ENCODE peak calls at places on chromosomes 1 and 21, in four cellular contexts. One of them, this sample, is unnamed. For H3K4me1, the result is how much of the 10 kb centered on the place peaks cover.

GRCh38 chr1:22870201-22870871 is 102.3 kb downstream of the LACTBL1 start:
- DNase-seq in tibial nerve: no peak
- DNase-seq in left lung: no peak
- DNase-seq in CD8-positive, alpha-beta memory T cell: no peak
- DNase-seq in this sample: no peak

GRCh38 chr1:67855944-67856343 is 22.7 kb upstream of the GNG12 start:
- DNase-seq in tibial nerve: no peak
- DNase-seq in left lung: no peak
- DNase-seq in CD8-positive, alpha-beta memory T cell: no peak
- DNase-seq in this sample: no peak

GRCh38 chr1:109433322-109433721 is 7.1 kb upstream of the PSMA5 start:
- DNase-seq in tibial nerve: no peak
- DNase-seq in left lung: no peak
- DNase-seq in CD8-positive, alpha-beta memory T cell: no peak
- DNase-seq in this sample: no peak

GRCh38 chr1:180181996-180182675 is 27.5 kb downstream of the QSOX1 start:
- DNase-seq in tibial nerve: no peak
- DNase-seq in left lung: no peak
- DNase-seq in CD8-positive, alpha-beta memory T cell: no peak
- DNase-seq in this sample: no peak

GRCh38 chr1:26102046-26102925 is 9.3 kb upstream of the PDIK1L start:
- DNase-seq in tibial nerve: no peak
- DNase-seq in left lung: no peak
- DNase-seq in CD8-positive, alpha-beta memory T cell: no peak
- DNase-seq in this sample: no peak

GRCh38 chr1:165143437-165144065 is 213.0 kb downstream of the LMX1A start:
- DNase-seq in tibial nerve: no peak
- DNase-seq in left lung: no peak
- DNase-seq in CD8-positive, alpha-beta memory T cell: no peak
- DNase-seq in this sample: no peak

GRCh38 chr1:6776895-6777294 is 8.4 kb upstream of the CAMTA1 start:
- DNase-seq in tibial nerve: no peak
- DNase-seq in left lung: no peak
- DNase-seq in CD8-positive, alpha-beta memory T cell: no peak
- DNase-seq in this sample: no peak

GRCh38 chr1:36486436-36487335 is 4.0 kb upstream of the CSF3R start:
- DNase-seq in tibial nerve: peak
- DNase-seq in left lung: peak
- DNase-seq in CD8-positive, alpha-beta memory T cell: no peak
- DNase-seq in this sample: peak

GRCh38 chr21:41164981-41165650 is 2.8 kb upstream of the BACE2 start:
- DNase-seq in tibial nerve: peak
- DNase-seq in left lung: no peak
- DNase-seq in CD8-positive, alpha-beta memory T cell: no peak
- DNase-seq in this sample: no peak

GRCh38 chr1:107135466-107135865 is 5.4 kb upstream of the NTNG1 start:
- DNase-seq in tibial nerve: no peak
- DNase-seq in left lung: no peak
- DNase-seq in CD8-positive, alpha-beta memory T cell: no peak
- DNase-seq in this sample: no peak

GRCh38 chr1:209220048-209220524 is 363.4 kb upstream of the CAMK1G start:
- DNase-seq in tibial nerve: no peak
- DNase-seq in left lung: peak
- DNase-seq in CD8-positive, alpha-beta memory T cell: no peak
- DNase-seq in this sample: no peak

GRCh38 chr21:29798840-29799239 is 141.0 kb downstream of the GRIK1 start:
- DNase-seq in tibial nerve: no peak
- DNase-seq in left lung: no peak
- DNase-seq in CD8-positive, alpha-beta memory T cell: no peak
- DNase-seq in this sample: no peak

GRCh38 chr1:209416009-209416408 is 167.5 kb upstream of the CAMK1G start:
- DNase-seq in tibial nerve: no peak
- DNase-seq in left lung: no peak
- DNase-seq in CD8-positive, alpha-beta memory T cell: no peak
- DNase-seq in this sample: no peak

GRCh38 chr1:167629681-167630567 is at the start of gene RCSD1:
- DNase-seq in tibial nerve: no peak
- DNase-seq in left lung: peak
- DNase-seq in CD8-positive, alpha-beta memory T cell: peak
- DNase-seq in this sample: no peak

GRCh38 chr1:245673920-245674414 is 519.2 kb downstream of the KIF26B start:
- DNase-seq in tibial nerve: no peak
- DNase-seq in left lung: no peak
- DNase-seq in CD8-positive, alpha-beta memory T cell: no peak
- DNase-seq in this sample: no peak

GRCh38 chr1:2210786-2211185 is 16.2 kb upstream of the FAAP20 start:
- DNase-seq in tibial nerve: no peak
- DNase-seq in left lung: no peak
- DNase-seq in CD8-positive, alpha-beta memory T cell: no peak
- DNase-seq in this sample: no peak

GRCh38 chr21:36297938-36298572 is 21.9 kb upstream of the MORC3 start:
- DNase-seq in tibial nerve: peak
- DNase-seq in left lung: peak
- DNase-seq in CD8-positive, alpha-beta memory T cell: peak
- DNase-seq in this sample: peak

GRCh38 chr1:223346311-223346710 is 17.7 kb downstream of the SUSD4 start:
- DNase-seq in tibial nerve: no peak
- DNase-seq in left lung: no peak
- DNase-seq in CD8-positive, alpha-beta memory T cell: no peak
- DNase-seq in this sample: no peak

GRCh38 chr1:17605582-17606344 is 66.3 kb downstream of the ARHGEF10L start:
- DNase-seq in tibial nerve: peak
- DNase-seq in left lung: no peak
- DNase-seq in CD8-positive, alpha-beta memory T cell: no peak
- DNase-seq in this sample: no peak

GRCh38 chr1:48109390-48110009 is 112.3 kb upstream of the TRABD2B start:
- DNase-seq in tibial nerve: peak
- DNase-seq in left lung: no peak
- DNase-seq in CD8-positive, alpha-beta memory T cell: no peak
- DNase-seq in this sample: no peak

GRCh38 chr1:998905-999796 is 746 bp downstream of the HES4 start:
- DNase-seq in tibial nerve: no peak
- DNase-seq in left lung: peak
- DNase-seq in CD8-positive, alpha-beta memory T cell: peak
- DNase-seq in this sample: no peak

GRCh38 chr1:67314696-67315095 is 7.0 kb downstream of the IL12RB2 start:
- DNase-seq in tibial nerve: no peak
- DNase-seq in left lung: no peak
- DNase-seq in CD8-positive, alpha-beta memory T cell: no peak
- DNase-seq in this sample: no peak

GRCh38 chr1:41664861-41665640 is 180.6 kb upstream of the EDN2 start:
- DNase-seq in tibial nerve: no peak
- DNase-seq in left lung: no peak
- DNase-seq in CD8-positive, alpha-beta memory T cell: no peak
- DNase-seq in this sample: peak

GRCh38 chr1:29883986-29884385 is 647.7 kb downstream of the PTPRU start:
- DNase-seq in tibial nerve: no peak
- DNase-seq in left lung: no peak
- DNase-seq in CD8-positive, alpha-beta memory T cell: no peak
- DNase-seq in this sample: no peak

DNA sequence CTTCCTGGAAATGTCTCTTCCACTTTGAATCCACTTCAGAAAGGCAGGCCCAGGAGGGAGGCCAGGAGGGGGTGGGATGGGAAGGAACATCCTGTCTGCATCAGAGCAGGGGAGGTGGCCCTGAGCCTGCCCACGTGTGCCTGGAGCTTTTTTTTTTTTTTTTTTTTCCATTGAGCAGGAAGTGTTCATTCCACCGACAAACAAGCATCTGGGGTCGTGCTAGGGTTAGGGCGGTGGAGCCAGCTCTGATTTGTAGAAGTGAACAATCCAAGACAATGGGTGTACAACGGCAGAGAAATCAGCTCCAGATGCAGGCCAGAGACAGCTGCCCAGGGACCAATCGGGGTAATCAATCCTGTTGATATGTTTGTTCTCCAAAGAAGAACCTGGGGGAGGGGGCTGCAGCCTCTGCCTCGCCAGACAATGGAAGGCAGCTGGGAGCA is 93.3 kb downstream of the SSBP3 start:
- DNase-seq in tibial nerve: peak
- DNase-seq in left lung: no peak
- DNase-seq in CD8-positive, alpha-beta memory T cell: no peak
- DNase-seq in this sample: no peak
- H3K4me1 ChIP-seq in tibial nerve: under half
- H3K4me1 ChIP-seq in left lung: under half
- H3K4me1 ChIP-seq in CD8-positive, alpha-beta memory T cell: under half
- H3K4me1 ChIP-seq in this sample: under half

DNA sequence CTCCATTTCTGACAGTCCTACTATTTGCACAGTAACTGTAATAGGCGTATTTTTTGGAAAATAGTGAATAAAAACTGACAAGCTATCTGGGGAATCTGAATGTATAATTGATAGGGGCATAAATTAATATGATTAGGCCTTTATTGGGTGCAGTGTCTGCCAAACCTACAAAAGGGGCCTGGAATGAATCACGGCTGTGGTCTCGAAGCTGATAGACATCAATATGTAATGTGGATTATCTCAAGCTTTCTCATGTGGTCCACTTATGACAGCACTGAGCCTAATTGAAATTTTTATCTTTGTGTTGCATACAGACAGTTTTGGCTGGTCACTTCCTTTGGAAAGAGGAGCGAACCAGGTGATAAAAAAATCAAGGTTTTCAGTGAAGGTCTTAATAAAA is 450.4 kb downstream of the GPATCH2 start:
- DNase-seq in tibial nerve: no peak
- DNase-seq in left lung: no peak
- DNase-seq in CD8-positive, alpha-beta memory T cell: no peak
- DNase-seq in this sample: no peak
- H3K4me1 ChIP-seq in tibial nerve: under half
- H3K4me1 ChIP-seq in left lung: under half
- H3K4me1 ChIP-seq in CD8-positive, alpha-beta memory T cell: under half
- H3K4me1 ChIP-seq in this sample: under half

GRCh38 chr1:226679853-226680516 is 59.1 kb downstream of the ITPKB start:
- DNase-seq in tibial nerve: peak
- DNase-seq in left lung: peak
- DNase-seq in CD8-positive, alpha-beta memory T cell: peak
- DNase-seq in this sample: peak

GRCh38 chr1:226679303-226679702 is 59.8 kb downstream of the ITPKB start:
- DNase-seq in tibial nerve: no peak
- DNase-seq in left lung: no peak
- DNase-seq in CD8-positive, alpha-beta memory T cell: no peak
- DNase-seq in this sample: no peak

GRCh38 chr1:226680653-226681052 is 58.4 kb downstream of the ITPKB start:
- DNase-seq in tibial nerve: no peak
- DNase-seq in left lung: no peak
- DNase-seq in CD8-positive, alpha-beta memory T cell: no peak
- DNase-seq in this sample: no peak

GRCh38 chr1:226682841-226683800 is 56.0 kb downstream of the ITPKB start:
- DNase-seq in tibial nerve: no peak
- DNase-seq in left lung: no peak
- DNase-seq in CD8-positive, alpha-beta memory T cell: peak
- DNase-seq in this sample: no peak

DNA sequence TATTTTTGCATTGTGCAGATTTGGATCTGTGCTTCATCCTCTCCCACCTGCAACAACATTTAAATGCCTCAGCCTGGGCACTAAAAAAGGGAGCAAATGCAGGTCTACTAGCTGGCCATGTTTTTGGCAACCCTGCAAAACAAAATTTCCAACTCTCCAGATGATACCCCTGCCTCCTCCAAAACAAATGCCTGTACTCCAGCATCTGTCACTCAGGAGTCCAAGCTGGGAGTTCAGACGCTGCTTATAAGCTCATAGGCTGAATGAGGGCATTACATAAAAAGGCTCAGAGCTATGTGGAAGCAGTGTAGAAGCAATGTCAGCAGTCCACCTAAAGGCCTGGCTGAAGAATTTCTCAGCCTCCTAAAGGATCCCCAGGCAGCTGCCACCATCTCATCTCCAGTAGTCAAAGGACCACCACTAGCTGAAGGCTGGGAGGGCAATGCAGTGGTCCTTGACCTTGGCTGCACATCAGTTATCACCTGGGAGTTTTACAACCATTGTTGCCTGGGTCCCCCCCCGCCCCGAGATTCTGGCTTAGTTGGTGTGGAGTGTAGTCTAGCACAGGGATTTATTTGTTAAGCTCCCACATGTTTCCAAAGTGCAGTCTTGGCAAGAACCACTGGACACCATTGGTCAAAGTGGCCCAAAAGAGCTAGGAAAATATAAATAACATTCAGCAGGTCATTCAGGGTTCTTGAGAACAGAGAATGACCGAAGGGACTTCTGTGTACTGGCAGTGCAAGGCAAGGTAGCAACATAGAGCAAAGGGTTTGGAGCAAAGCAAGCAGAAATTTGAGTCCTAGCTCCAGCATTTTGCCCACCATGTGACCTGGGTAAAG is 57.2 kb downstream of the ITPKB start:
- DNase-seq in tibial nerve: no peak
- DNase-seq in left lung: no peak
- DNase-seq in CD8-positive, alpha-beta memory T cell: no peak
- DNase-seq in this sample: no peak
- H3K4me1 ChIP-seq in tibial nerve: under half
- H3K4me1 ChIP-seq in left lung: half or more
- H3K4me1 ChIP-seq in CD8-positive, alpha-beta memory T cell: half or more
- H3K4me1 ChIP-seq in this sample: under half

GRCh38 chr1:90721210-90722194 is 4.4 kb upstream of the BARHL2 start:
- DNase-seq in tibial nerve: no peak
- DNase-seq in left lung: peak
- DNase-seq in CD8-positive, alpha-beta memory T cell: no peak
- DNase-seq in this sample: no peak

GRCh38 chr1:90717665-90718410 is 736 bp upstream of the BARHL2 start:
- DNase-seq in tibial nerve: no peak
- DNase-seq in left lung: peak
- DNase-seq in CD8-positive, alpha-beta memory T cell: no peak
- DNase-seq in this sample: no peak

GRCh38 chr1:90720137-90720636 is 3.1 kb upstream of the BARHL2 start:
- DNase-seq in tibial nerve: no peak
- DNase-seq in left lung: no peak
- DNase-seq in CD8-positive, alpha-beta memory T cell: no peak
- DNase-seq in this sample: no peak

GRCh38 chr1:90718411-90719320 is 1.6 kb upstream of the BARHL2 start:
- DNase-seq in tibial nerve: no peak
- DNase-seq in left lung: peak
- DNase-seq in CD8-positive, alpha-beta memory T cell: no peak
- DNase-seq in this sample: no peak

DNA sequence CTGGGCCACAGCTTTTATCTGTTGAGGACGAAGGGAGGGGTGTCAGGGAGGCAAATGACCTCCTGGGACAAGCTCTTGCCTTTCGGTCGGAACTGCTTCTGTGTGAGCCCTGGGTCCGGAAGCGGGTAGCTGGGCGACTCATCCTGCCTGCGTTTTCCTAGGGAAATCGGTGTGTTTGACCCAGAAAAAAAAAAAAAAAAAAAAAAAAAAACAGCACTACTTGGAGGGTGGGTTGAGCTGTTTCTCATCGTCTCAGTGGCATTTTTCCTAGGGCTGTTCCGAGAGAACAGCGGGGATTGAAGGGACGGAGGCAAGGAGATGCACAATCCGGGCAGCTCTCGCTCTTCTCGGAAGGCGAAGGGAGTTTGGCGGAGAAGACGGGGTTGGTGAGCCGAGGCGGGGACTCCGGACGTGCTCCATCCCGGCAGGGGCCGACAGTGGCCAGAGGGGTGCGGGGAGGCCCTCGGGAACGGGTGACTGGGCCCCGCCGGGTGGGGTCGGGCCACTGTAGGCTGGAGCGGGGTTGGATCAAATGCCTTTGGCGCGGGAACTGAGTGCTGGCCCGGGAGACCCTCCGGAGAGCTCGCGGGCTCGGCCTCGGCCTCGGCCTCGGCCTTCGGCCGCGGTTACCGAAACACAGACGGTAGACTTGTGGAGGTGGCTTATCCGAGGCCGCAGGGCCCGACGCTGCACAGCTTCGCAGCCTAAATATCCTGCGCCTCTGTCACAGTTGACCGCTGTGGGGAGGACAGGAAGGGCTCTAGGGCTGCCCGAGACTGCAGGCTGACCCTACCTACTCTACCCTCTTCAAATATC is 2.4 kb upstream of the BARHL2 start:
- DNase-seq in tibial nerve: no peak
- DNase-seq in left lung: peak
- DNase-seq in CD8-positive, alpha-beta memory T cell: no peak
- DNase-seq in this sample: no peak
- H3K4me1 ChIP-seq in tibial nerve: under half
- H3K4me1 ChIP-seq in left lung: under half
- H3K4me1 ChIP-seq in CD8-positive, alpha-beta memory T cell: under half
- H3K4me1 ChIP-seq in this sample: under half

This sample was measured in right atrium auricular region.